ENCODE peak calls at places on chromosomes 13 and 19, in six cellular contexts. F is sigmoid colon; N is effector memory CD8-positive, alpha-beta T cell; S is stimulated activated naive CD4-positive, alpha-beta T cell treated with Interleukin-2 at 50 U/mL for 16 hours; A is AG09309; M is cardiac fibroblast. P is an unnamed sample.

GRCh38 chr19:33291623-33292534 is 10.5 kb downstream of the CEBPA start:
- DNase-seq in F (no peak), N (no peak), S (no peak), A (no peak), M (no peak), P (no peak)

GRCh38 chr13:101739382-101740178 is 287.1 kb downstream of the ITGBL1 start:
- DNase-seq in F (no peak), N (no peak), S (no peak), A (no peak), M (no peak), P (no peak)

GRCh38 chr13:103386341-103386740 is 320.1 kb upstream of the SLC10A2 start:
- DNase-seq in F (no peak), N (no peak), S (no peak), A (no peak), M (peak), P (no peak)

GRCh38 chr19:32401992-32402391 is 3.6 kb upstream of the DPY19L3 start:
- DNase-seq in F (no peak), N (no peak), S (no peak), A (no peak), M (no peak), P (no peak)

GRCh38 chr19:28680091-28680490 is 532.9 kb downstream of the UQCRFS1 start:
- DNase-seq in F (no peak), N (no peak), S (no peak), A (no peak), M (no peak), P (no peak)

GRCh38 chr13:20672772-20673171 is 30.7 kb upstream of the IL17D start:
- DNase-seq in F (no peak), N (no peak), S (no peak), A (no peak), M (peak), P (peak)

GRCh38 chr19:13262450-13262849 is 112.2 kb downstream of the IER2 start:
- DNase-seq in F (no peak), N (no peak), S (no peak), A (peak), M (peak), P (no peak)

GRCh38 chr13:21324793-21325192 is 134.3 kb downstream of the ZDHHC20 start:
- DNase-seq in F (no peak), N (no peak), S (no peak), A (no peak), M (no peak), P (no peak)

GRCh38 chr13:47459512-47459911 is 541.6 kb downstream of the SUCLA2 start:
- DNase-seq in F (no peak), N (no peak), S (no peak), A (no peak), M (peak), P (no peak)

GRCh38 chr13:85724554-85725432 is 74.4 kb downstream of the SLITRK6 start:
- DNase-seq in F (no peak), N (no peak), S (no peak), A (no peak), M (no peak), P (no peak)

GRCh38 chr19:6825076-6825774 is 52.7 kb downstream of the VAV1 start:
- DNase-seq in F (no peak), N (no peak), S (no peak), A (no peak), M (no peak), P (no peak)

GRCh38 chr13:35266412-35266811 is 210.1 kb downstream of the MAB21L1 start:
- DNase-seq in F (no peak), N (no peak), S (no peak), A (no peak), M (no peak), P (no peak)

GRCh38 chr19:46132508-46133100 is 8.1 kb upstream of the IGFL3 start:
- DNase-seq in F (no peak), N (no peak), S (no peak), A (no peak), M (no peak), P (no peak)

GRCh38 chr19:42386974-42387707 is 3.0 kb downstream of the CNFN start:
- DNase-seq in F (peak), N (peak), S (peak), A (no peak), M (peak), P (no peak)

GRCh38 chr13:59352600-59352999 is 811.1 kb downstream of the DIAPH3 start:
- DNase-seq in F (no peak), N (no peak), S (no peak), A (no peak), M (no peak), P (no peak)

GRCh38 chr19:10971107-10971715 is 10.4 kb downstream of the SMARCA4 start:
- DNase-seq in F (no peak), N (no peak), S (no peak), A (no peak), M (no peak), P (no peak)

GRCh38 chr19:41426952-41427646 is at the start of gene B3GNT8:
- DNase-seq in F (peak), N (no peak), S (peak), A (no peak), M (peak), P (no peak)

GRCh38 chr19:17687857-17688784 is at the start of gene UNC13A:
- DNase-seq in F (no peak), N (peak), S (peak), A (no peak), M (peak), P (no peak)

GRCh38 chr13:70203661-70204229 is 95.5 kb upstream of the KLHL1 start:
- DNase-seq in F (no peak), N (no peak), S (no peak), A (no peak), M (peak), P (no peak)

GRCh38 chr19:2394054-2394668 is 33.2 kb downstream of the TIMM13 start:
- DNase-seq in F (no peak), N (no peak), S (no peak), A (no peak), M (no peak), P (no peak)

GRCh38 chr13:37074703-37075102 is 15.2 kb upstream of the SUPT20H start:
- DNase-seq in F (no peak), N (no peak), S (no peak), A (no peak), M (peak), P (no peak)

GRCh38 chr19:45911291-45911690 is 3.3 kb downstream of the NANOS2 start:
- DNase-seq in F (no peak), N (no peak), S (no peak), A (no peak), M (no peak), P (no peak)

GRCh38 chr13:111415216-111415615 is 94.8 kb downstream of the TEX29 start:
- DNase-seq in F (no peak), N (no peak), S (no peak), A (no peak), M (no peak), P (no peak)

GRCh38 chr19:14611051-14611450 is 28.2 kb downstream of the CLEC17A start:
- DNase-seq in F (no peak), N (no peak), S (no peak), A (no peak), M (no peak), P (no peak)

P was measured in GM04503.